ENCODE peak calls at places on chromosomes 7 and 10, in five cellular contexts. M is H9, I is mesenchymal stem cell, H is H1, W is trophoblast cell. E is an unnamed sample.

GRCh38 chr7:51467384-51468017 is 150.9 kb upstream of the COBL start:
- DNase-seq in M (no peak), I (no peak), H (no peak), W (no peak), E (no peak)

GRCh38 chr10:124087672-124088634 is 5.4 kb downstream of the CHST15 start:
- DNase-seq in M (no peak), I (no peak), H (no peak), W (no peak), E (no peak)

GRCh38 chr10:13633689-13634088 is 46.9 kb downstream of the PRPF18 start:
- DNase-seq in M (no peak), I (peak; percentile 82), H (no peak), W (peak; percentile 81), E (no peak)

GRCh38 chr7:151157645-151158329 is 9.7 kb downstream of the GBX1 start:
- DNase-seq in M (no peak), I (no peak), H (no peak), W (no peak), E (no peak)

GRCh38 chr7:151936207-151936606 is 20.0 kb upstream of the GALNTL5 start:
- DNase-seq in M (no peak), I (peak; percentile 3), H (no peak), W (peak; percentile 13), E (no peak)

GRCh38 chr7:72751978-72752377 is 76.0 kb downstream of the TYW1B start:
- DNase-seq in M (peak; percentile 44), I (peak; percentile 11), H (peak; percentile 7), W (no peak), E (no peak)

GRCh38 chr7:157302314-157302711 is 34.5 kb upstream of the DNAJB6 start:
- DNase-seq in M (peak; percentile 63), I (no peak), H (no peak), W (peak; percentile 95), E (no peak)

GRCh38 chr7:11256501-11256900 is 282.8 kb downstream of the PHF14 start:
- DNase-seq in M (no peak), I (no peak), H (no peak), W (no peak), E (no peak)

GRCh38 chr7:116526897-116527296 is 2.1 kb downstream of the CAV1 start:
- DNase-seq in M (no peak), I (peak; percentile 57), H (no peak), W (no peak), E (no peak)

GRCh38 chr10:57964371-57964770 is 303.3 kb downstream of the IPMK start:
- DNase-seq in M (no peak), I (no peak), H (no peak), W (no peak), E (no peak)

GRCh38 chr10:13404305-13404759 is 56.2 kb upstream of the SEPHS1 start:
- DNase-seq in M (no peak), I (no peak), H (no peak), W (no peak), E (no peak)

GRCh38 chr7:20825555-20825954 is 38.9 kb upstream of the SP8 start:
- DNase-seq in M (no peak), I (no peak), H (no peak), W (no peak), E (no peak)

GRCh38 chr10:27391916-27392315 is 112.2 kb upstream of the RAB18 start:
- DNase-seq in M (no peak), I (no peak), H (no peak), W (no peak), E (no peak)

GRCh38 chr7:30467275-30467674 is 11.3 kb downstream of the NOD1 start:
- DNase-seq in M (no peak), I (no peak), H (no peak), W (no peak), E (no peak)
- H3K4me2 ChIP-seq in M (no peak overlapping the region), I (no peak overlapping the region), H (no peak overlapping the region), W (no peak overlapping the region), E (no peak overlapping the region)

GRCh38 chr7:103967401-103967800 is 22.1 kb downstream of the RELN start:
- DNase-seq in M (no peak), I (no peak), H (no peak), W (no peak), E (no peak)

GRCh38 chr7:103964269-103964668 is 25.2 kb downstream of the RELN start:
- DNase-seq in M (no peak), I (no peak), H (no peak), W (no peak), E (no peak)

GRCh38 chr7:103966593-103967277 is 22.7 kb downstream of the RELN start:
- DNase-seq in M (no peak), I (no peak), H (no peak), W (no peak), E (no peak)

GRCh38 chr7:103958284-103958818 is 31.1 kb downstream of the RELN start:
- DNase-seq in M (no peak), I (no peak), H (no peak), W (no peak), E (no peak)

GRCh38 chr7:103962070-103962469 is 27.4 kb downstream of the RELN start:
- DNase-seq in M (no peak), I (no peak), H (no peak), W (no peak), E (no peak)
- H2BK12ac ChIP-seq in M (no peak overlapping the region), I (no peak overlapping the region), H (no peak overlapping the region), W (no peak overlapping the region), E (no peak overlapping the region)

DNA sequence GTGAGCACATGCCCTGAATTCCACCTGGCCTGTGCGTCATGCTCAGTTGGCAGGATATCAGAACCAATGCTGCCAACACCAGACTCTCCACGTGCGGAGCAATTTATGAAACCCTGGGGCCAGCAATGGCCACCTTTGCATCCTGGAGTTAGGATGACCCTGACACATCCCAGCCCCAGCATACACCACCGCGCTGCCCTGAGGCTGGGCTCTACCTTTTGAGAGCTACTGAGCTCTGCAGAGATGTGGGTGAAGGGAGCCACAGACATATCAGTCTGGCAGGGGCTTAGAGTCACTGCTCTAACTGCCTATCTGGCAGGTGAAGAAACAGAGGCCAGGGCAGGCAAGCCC is 41.9 kb downstream of the SYPL1 start:
- DNase-seq in M (no peak), I (no peak), H (no peak), W (peak; percentile 50), E (no peak)
- H3K4me2 ChIP-seq in M (no peak overlapping the region), I (no peak overlapping the region), H (no peak overlapping the region), W (no peak overlapping the region), E (no peak overlapping the region)

DNA sequence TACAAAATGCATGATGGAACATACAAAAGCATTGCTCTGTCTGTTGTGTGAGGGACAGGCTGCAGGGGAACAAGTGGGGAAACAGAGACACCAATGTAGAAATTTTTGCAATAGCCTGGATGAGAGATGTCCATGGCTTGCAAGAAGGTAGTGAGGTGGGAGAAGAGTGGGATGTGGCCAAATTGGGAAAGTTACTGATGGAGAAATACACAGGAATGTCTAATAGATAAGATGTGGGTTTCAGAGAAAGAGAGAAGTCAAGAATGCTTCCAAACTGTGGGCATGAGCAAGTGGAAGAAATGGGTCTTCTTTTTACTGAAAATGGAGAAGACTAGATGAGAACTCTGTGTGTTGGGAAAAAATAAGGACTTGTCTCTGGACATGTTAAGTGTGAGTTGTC is 592.7 kb downstream of the TNS3 start:
- DNase-seq in M (no peak), I (no peak), H (no peak), W (no peak), E (no peak)
- H2BK12ac ChIP-seq in M (no peak overlapping the region), I (no peak overlapping the region), H (no peak overlapping the region), W (no peak overlapping the region), E (no peak overlapping the region)

DNA sequence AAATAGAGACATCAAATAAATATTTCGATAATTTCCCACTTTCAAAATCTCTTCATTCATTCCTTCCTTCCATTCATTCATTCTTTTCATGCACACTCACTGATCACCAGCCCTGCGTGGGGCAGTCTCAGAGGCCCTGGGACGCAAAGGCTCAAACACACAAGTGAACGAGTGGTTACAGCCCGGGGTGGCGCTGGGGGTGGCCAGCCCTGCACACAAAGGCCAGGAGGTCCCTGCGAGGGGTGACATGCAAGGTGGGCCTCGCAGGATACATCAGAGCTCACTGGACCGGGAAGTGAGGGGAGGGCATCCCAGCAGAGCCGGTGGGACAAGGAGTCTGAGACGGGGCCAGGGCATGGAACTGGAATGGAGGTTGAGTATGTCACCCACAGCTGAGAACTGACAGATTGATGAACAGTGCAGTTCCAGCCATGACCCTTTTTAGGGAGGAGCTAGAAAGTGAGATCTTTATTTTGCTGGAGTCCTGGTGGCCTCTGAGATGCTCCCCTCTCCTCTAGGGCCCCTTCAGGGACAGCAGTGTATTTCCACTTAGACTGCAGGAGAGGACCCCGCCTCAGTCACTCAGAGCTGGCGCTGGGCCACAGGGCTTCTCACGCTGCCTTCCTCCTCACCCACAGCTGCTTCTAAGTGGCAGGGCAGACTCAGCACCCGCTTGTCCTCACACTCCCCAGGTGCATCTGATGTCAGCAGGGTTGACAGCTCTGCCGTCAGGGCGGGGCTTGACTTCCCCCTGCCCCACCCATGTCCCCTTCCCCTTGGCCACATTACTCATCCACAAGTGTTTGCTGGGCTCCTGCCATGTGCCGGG is 29.7 kb upstream of the TTYH3 start:
- DNase-seq in M (no peak), I (no peak), H (no peak), W (no peak), E (no peak)
- H3K4me2 ChIP-seq in M (no peak overlapping the region), I (no peak overlapping the region), H (no peak overlapping the region), W (no peak overlapping the region), E (no peak overlapping the region)